ENCODE peak calls at places on chromosomes 11 and 22, in five cellular contexts. Q, K, X, W and Z are unnamed samples.

GRCh38 chr11:60376601-60377000 is 1.7 kb upstream of the MS4A7 start:
- DNase-seq in K (no peak), Q (peak; percentile 89), W (no peak), X (no peak), Z (no peak)

GRCh38 chr22:23278883-23279675 is 98.8 kb downstream of the BCR start:
- DNase-seq in W (no peak), X (no peak), K (peak; percentile 85), Q (peak; percentile 49), Z (no peak)

GRCh38 chr11:134272381-134273316 is 3.5 kb upstream of the GLB1L3 start:
- DNase-seq in Q (no peak), K (no peak), X (peak; percentile 75), W (peak; percentile 78), Z (peak; percentile 55)

GRCh38 chr11:123653997-123654565 is 343 bp downstream of the SCN3B start:
- DNase-seq in K (peak; percentile 38), X (peak; percentile 83), W (no peak), Q (peak; percentile 16), Z (peak; percentile 77)

GRCh38 chr11:62593434-62594044 is 2.2 kb upstream of the TUT1 start:
- DNase-seq in Q (peak; percentile 71), W (peak; percentile 65), K (peak; percentile 95), X (peak; percentile 84), Z (peak; percentile 76)

GRCh38 chr11:86559311-86559945 is 113.0 kb downstream of the ME3 start:
- DNase-seq in Q (peak; percentile 31), K (no peak), W (no peak), X (peak; percentile 66), Z (peak; percentile 50)

GRCh38 chr22:48523091-48523490 is 1304.6 kb downstream of the BRD1 start:
- DNase-seq in K (no peak), W (no peak), X (no peak), Q (no peak), Z (no peak)

GRCh38 chr11:77525455-77526091 is 51.7 kb upstream of the PAK1 start:
- DNase-seq in X (no peak), W (no peak), K (no peak), Q (no peak), Z (no peak)

GRCh38 chr11:114228401-114229061 is 67.7 kb upstream of the NNMT start:
- DNase-seq in K (no peak), X (no peak), W (no peak), Q (no peak), Z (no peak)

GRCh38 chr22:24975813-24976341 is 23.4 kb downstream of the KIAA1671 start:
- DNase-seq in K (no peak), X (no peak), W (peak; percentile 91), Q (no peak), Z (peak; percentile 17)

GRCh38 chr22:46963672-46964545 is 201.5 kb downstream of the TBC1D22A start:
- DNase-seq in K (no peak), X (no peak), W (no peak), Q (no peak), Z (no peak)

GRCh38 chr22:44358723-44359440 is 46.1 kb upstream of the SHISAL1 start:
- DNase-seq in X (no peak), K (no peak), Q (no peak), W (no peak), Z (no peak)

GRCh38 chr11:67283490-67283963 is 5.6 kb upstream of the ANKRD13D start:
- DNase-seq in X (no peak), K (no peak), Q (no peak), W (no peak), Z (no peak)

GRCh38 chr22:46007003-46007847 is 30.3 kb upstream of the WNT7B start:
- DNase-seq in X (no peak), K (no peak), Q (peak; percentile 92), W (no peak), Z (peak; percentile 58)

GRCh38 chr11:28107726-28108618 is at the start of the genes KIF18A and METTL15:
- DNase-seq in Q (peak; percentile 99), K (peak; percentile 100), W (peak; percentile 94), X (peak; percentile 100), Z (peak; percentile 100)

GRCh38 chr22:39171623-39172264 is 19.3 kb upstream of the CBX7 start:
- DNase-seq in W (no peak), Q (no peak), K (no peak), X (no peak), Z (no peak)

GRCh38 chr11:102798012-102798746 is at the start of gene MMP1:
- DNase-seq in W (no peak), K (no peak), Q (peak; percentile 98), X (peak; percentile 34), Z (no peak)

GRCh38 chr11:86101493-86101892 is 32.6 kb upstream of the PICALM start:
- DNase-seq in X (no peak), K (no peak), W (no peak), Q (peak; percentile 72), Z (no peak)

GRCh38 chr11:81869337-81870065 is 864.2 kb downstream of the FAM181B start:
- DNase-seq in K (peak; percentile 70), W (no peak), Q (no peak), X (no peak), Z (no peak)

GRCh38 chr11:119700030-119700429 is 29.0 kb downstream of the NECTIN1 start:
- DNase-seq in W (no peak), Q (no peak), X (no peak), K (peak; percentile 36), Z (no peak)
- H3K4me1 ChIP-seq in W (no peaks in the 10 kb centered on the region), Q (peaks cover 21% of the 10 kb centered on the region), X (peaks cover 29% of the 10 kb centered on the region), K (peaks cover 40% of the 10 kb centered on the region), Z (peaks cover 3% of the 10 kb centered on the region)

DNA sequence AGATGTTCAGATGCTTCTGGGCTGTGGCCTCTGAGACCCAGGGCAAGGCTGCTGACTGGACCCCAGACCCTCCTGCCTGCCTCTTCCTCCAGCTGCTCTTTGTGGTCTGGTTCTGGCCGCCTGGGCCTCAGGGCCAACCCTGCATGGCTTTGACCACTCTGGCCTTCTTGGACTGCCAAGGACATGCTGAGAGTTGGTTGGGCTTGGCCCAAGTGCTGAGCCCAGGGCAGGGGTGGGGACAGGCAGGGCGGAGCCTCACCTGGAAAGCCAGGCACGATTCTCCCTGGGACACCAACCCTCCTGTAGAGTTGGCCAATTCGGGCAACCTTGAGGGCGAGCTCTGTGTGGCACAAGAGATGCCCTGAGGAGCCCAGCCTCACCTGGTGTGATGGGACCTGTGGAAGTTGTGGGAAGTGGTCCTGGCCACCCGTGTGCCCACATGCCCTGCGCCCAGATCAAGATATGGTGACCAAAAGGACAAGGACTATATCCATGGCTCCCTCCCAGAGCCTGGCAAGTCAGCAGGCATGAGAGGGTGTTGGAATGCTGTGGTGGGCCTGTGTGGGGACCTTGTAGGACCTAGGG is 11.6 kb downstream of the TANGO2 start:
- DNase-seq in K (no peak), W (no peak), Q (no peak), X (no peak), Z (no peak)
- H3K4me1 ChIP-seq in K (no peaks in the 10 kb centered on the region), W (no peaks in the 10 kb centered on the region), Q (no peaks in the 10 kb centered on the region), X (no peaks in the 10 kb centered on the region), Z (peaks cover 13% of the 10 kb centered on the region)

GRCh38 chr22:17942721-17943120 is 81.6 kb downstream of the MICAL3 start:
- DNase-seq in W (no peak), X (no peak), Q (no peak), K (no peak), Z (no peak)
- H3K4me1 ChIP-seq in W (no peaks in the 10 kb centered on the region), X (peaks cover 5% of the 10 kb centered on the region), Q (no peaks in the 10 kb centered on the region), K (peaks cover 12% of the 10 kb centered on the region), Z (peaks cover 10% of the 10 kb centered on the region)

DNA sequence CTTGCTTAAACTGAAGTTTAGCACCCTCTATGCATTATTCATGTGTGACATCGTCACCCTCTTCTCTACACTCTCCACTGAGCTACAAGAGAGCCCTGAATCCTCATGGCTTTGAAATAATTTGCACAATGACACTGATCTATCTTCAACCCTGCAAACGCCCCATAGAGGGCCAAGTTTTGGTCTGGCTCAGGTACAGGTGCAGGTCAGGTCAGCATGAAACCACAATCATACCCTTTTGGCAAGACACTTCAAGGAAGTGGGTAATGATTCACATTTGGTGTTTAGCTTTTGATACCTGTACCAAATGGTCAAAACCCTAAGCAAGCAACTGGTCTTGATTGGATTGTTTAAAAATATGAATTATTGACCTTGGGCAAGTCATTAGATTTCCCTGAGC is 122.2 kb upstream of the CADM1 start:
- DNase-seq in X (no peak), K (no peak), W (no peak), Q (no peak), Z (no peak)
- H3K4me1 ChIP-seq in X (no peaks in the 10 kb centered on the region), K (peaks cover 5% of the 10 kb centered on the region), W (no peaks in the 10 kb centered on the region), Q (no peaks in the 10 kb centered on the region), Z (peaks cover 17% of the 10 kb centered on the region)

GRCh38 chr22:36368359-36368983 is 19.3 kb downstream of the MYH9 start:
- DNase-seq in W (peak; percentile 86), K (no peak), Q (peak; percentile 78), X (peak; percentile 69), Z (peak; percentile 74)
- H3K4me1 ChIP-seq in W (peaks cover 29% of the 10 kb centered on the region), K (peaks cover 98% of the 10 kb centered on the region), Q (peaks cover 97% of the 10 kb centered on the region), X (peaks cover 94% of the 10 kb centered on the region), Z (peaks cover 73% of the 10 kb centered on the region)

DNA sequence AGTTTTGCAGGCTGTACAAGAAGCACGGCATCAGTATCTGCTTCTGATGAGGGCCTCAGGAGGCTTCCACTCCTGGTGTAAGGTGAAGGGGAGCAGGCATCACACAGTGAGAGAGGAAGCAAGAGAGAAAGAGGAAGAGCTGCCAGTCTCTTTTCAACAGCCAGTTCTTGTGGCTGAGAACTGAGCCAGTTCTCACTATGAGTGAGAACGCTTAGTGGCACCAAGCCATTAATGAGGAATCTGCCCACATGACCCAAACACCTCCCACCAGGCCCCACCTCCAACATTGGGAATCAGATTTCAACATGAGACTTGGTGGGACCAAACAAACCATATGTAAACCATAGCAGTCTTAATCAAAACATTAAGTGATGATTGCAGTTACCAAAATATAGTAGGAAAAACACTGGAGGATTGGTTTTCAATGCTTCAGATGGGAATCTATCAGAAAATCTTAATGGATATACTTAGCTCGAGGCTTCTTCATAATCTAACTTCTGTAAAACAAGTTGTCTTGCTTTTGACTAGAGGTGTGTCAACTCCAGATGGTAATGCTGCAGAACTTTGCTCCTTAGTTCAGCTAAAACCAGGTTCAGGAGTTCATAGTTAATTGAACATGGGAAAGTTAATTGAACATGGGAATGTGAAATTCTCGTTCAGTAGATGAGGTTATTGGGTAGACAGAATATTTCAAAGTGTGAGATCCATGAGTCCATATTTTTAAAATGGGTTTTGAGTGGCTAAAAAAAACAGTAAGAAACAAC is 12.2 kb downstream of the FAR1 start:
- DNase-seq in X (no peak), Q (no peak), K (no peak), W (no peak), Z (no peak)
- H3K4me1 ChIP-seq in X (peaks cover 35% of the 10 kb centered on the region), Q (peaks cover 4% of the 10 kb centered on the region), K (peaks cover 11% of the 10 kb centered on the region), W (peaks cover 19% of the 10 kb centered on the region), Z (peaks cover 9% of the 10 kb centered on the region)